ENCODE peak calls at places on chromosomes 12 and 14, in five cellular contexts. N is GM06990, E is hepatocyte, O is psoas muscle, I is A549. Z is an unnamed sample.

GRCh38 chr14:72800296-72800695 is 93.6 kb downstream of the DPF3 start:
- DNase-seq in N (no peak), E (no peak), I (no peak), O (no peak), Z (no peak)

GRCh38 chr12:74903522-74903921 is 306.1 kb downstream of the KCNC2 start:
- DNase-seq in I (peak; percentile 42), E (no peak), O (no peak), N (no peak), Z (no peak)

GRCh38 chr12:1603621-1604020 is 9.2 kb upstream of the FBXL14 start:
- DNase-seq in N (no peak), I (no peak), O (no peak), E (no peak), Z (no peak)

GRCh38 chr14:68608235-68608962 is 184.5 kb downstream of the ZFP36L1 start:
- DNase-seq in E (no peak), N (no peak), I (no peak), O (no peak), Z (no peak)

GRCh38 chr12:32921397-32921796 is 24.8 kb upstream of the PKP2 start:
- DNase-seq in N (no peak), O (no peak), I (peak; percentile 10), E (no peak), Z (no peak)

GRCh38 chr12:108831309-108831991 is 25.9 kb downstream of the SSH1 start:
- DNase-seq in I (no peak), E (no peak), O (no peak), N (peak; percentile 52), Z (no peak)

GRCh38 chr12:116102019-116102418 is 175.5 kb downstream of the MED13L start:
- DNase-seq in I (no peak), N (no peak), O (no peak), E (no peak), Z (no peak)

GRCh38 chr14:55146425-55146824 is 17.4 kb downstream of the LGALS3 start:
- DNase-seq in N (no peak), O (peak; percentile 53), I (no peak), E (no peak), Z (no peak)

GRCh38 chr12:110733089-110733715 is 9.5 kb downstream of the PPP1CC start:
- DNase-seq in O (no peak), I (no peak), E (no peak), N (no peak), Z (no peak)

GRCh38 chr12:14920475-14921126 is 17.7 kb downstream of the ERP27 start:
- DNase-seq in O (no peak), N (no peak), E (no peak), I (no peak), Z (no peak)

GRCh38 chr14:88790501-88791251 is 2.1 kb downstream of the EML5 start:
- DNase-seq in O (no peak), E (no peak), I (no peak), N (no peak), Z (no peak)

GRCh38 chr14:90399541-90400444 is 3.0 kb downstream of the CALM1 start:
- DNase-seq in N (peak; percentile 59), E (peak; percentile 96), I (peak; percentile 93), O (peak; percentile 94), Z (peak; percentile 63)

GRCh38 chr14:69712637-69713088 is 54.3 kb upstream of the SRSF5 start:
- DNase-seq in O (peak; percentile 66), I (no peak), E (no peak), N (no peak), Z (peak; percentile 46)

GRCh38 chr12:51262758-51263177 is 7.4 kb downstream of the SMAGP start:
- DNase-seq in I (peak; percentile 83), N (no peak), E (no peak), O (peak; percentile 56), Z (no peak)

GRCh38 chr12:56900583-56900982 is 33.6 kb downstream of the SDR9C7 start:
- DNase-seq in E (no peak), I (peak; percentile 79), O (no peak), N (no peak), Z (no peak)

GRCh38 chr12:87779016-87779415 is 250.2 kb downstream of the C12orf50 start:
- DNase-seq in I (peak; percentile 87), N (no peak), E (no peak), O (no peak), Z (no peak)
- TF ChIP-seq CTCF in I (no peak), N (no peak), E (no peak), O (no peak), Z (no peak)

GRCh38 chr14:58947816-58948440 is 240.5 kb upstream of the DAAM1 start:
- DNase-seq in O (no peak), E (peak; percentile 12), N (no peak), I (peak; percentile 37), Z (no peak)
- TF ChIP-seq CTCF in O (no peak), E (no peak), N (no peak), I (no peak), Z (no peak)

GRCh38 chr14:102508774-102509743 is 517 bp downstream of the ANKRD9 start:
- DNase-seq in E (peak; percentile 82), O (peak; percentile 85), I (peak; percentile 40), N (no peak), Z (no peak)

GRCh38 chr14:102511538-102511937 is 2.0 kb upstream of the ANKRD9 start:
- DNase-seq in O (no peak), N (no peak), I (no peak), E (no peak), Z (no peak)

GRCh38 chr14:102510616-102511520 is 1.3 kb upstream of the ANKRD9 start:
- DNase-seq in O (no peak), I (peak; percentile 49), N (peak; percentile 52), E (peak; percentile 86), Z (no peak)

GRCh38 chr14:102508410-102508773 is 1.2 kb downstream of the ANKRD9 start:
- DNase-seq in I (peak; percentile 65), O (peak; percentile 61), N (no peak), E (peak; percentile 87), Z (no peak)

GRCh38 chr14:102509744-102510615 is at the start of gene ANKRD9:
- DNase-seq in I (peak; percentile 93), E (peak; percentile 97), O (peak; percentile 98), N (peak; percentile 93), Z (peak; percentile 96)
- TF ChIP-seq CTCF in I (no peak), E (peak; percentile 5), O (no peak), N (no peak), Z (no peak)

DNA sequence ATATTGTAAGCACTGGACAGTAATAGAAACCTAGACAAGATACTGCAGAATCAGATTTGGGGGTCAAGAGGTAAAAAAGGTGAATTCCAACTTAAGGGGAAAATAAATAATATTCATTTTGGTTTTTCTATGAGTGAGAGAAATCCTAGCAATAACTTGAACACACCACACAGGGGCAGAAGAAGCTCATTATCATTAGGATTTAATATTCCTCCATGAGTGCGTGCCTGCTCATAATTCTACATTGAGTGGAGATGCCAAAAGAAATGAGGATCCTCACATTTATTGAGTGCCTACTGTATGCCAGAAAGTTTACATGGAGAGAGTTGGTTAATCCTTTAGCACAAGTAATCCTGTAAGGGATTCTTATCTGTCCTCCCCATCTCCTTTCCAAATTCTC is 40.5 kb upstream of the C14orf132 start:
- DNase-seq in N (no peak), E (no peak), O (no peak), I (peak; percentile 27), Z (no peak)
- TF ChIP-seq CTCF in N (peak; percentile 24), E (peak; percentile 53), O (no peak), I (peak; percentile 55), Z (no peak)

GRCh38 chr12:119322324-119322723 is 12.2 kb upstream of the CCDC60 start:
- DNase-seq in I (no peak), E (peak; percentile 21), N (no peak), O (no peak), Z (no peak)

GRCh38 chr12:119326341-119326740 is 8.2 kb upstream of the CCDC60 start:
- DNase-seq in E (no peak), N (no peak), I (no peak), O (no peak), Z (no peak)

DNA sequence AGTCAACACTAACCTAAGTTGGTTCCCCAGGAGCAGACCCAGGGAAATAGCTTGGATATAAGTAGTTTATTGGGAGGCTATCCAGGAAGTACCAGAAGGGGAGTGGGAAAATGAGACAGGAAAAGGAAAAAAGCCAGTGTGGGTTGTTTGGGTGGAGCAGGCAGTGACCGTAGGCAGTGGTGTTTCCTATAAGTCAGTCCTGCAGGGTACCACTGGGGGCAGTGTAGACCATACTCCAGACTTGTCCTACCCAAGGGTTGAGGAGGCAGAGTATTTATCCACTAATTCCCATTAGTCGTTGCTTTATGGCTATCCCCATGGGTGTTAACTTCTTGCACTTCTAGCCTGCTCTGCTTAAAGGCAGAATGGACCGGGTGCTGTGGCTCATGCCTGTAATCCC is 6.4 kb upstream of the CCDC60 start:
- DNase-seq in E (peak; percentile 37), I (peak; percentile 43), O (no peak), N (no peak), Z (no peak)
- TF ChIP-seq CTCF in E (no peak), I (no peak), O (peak; percentile 25), N (peak; percentile 56), Z (peak; percentile 23)

DNA sequence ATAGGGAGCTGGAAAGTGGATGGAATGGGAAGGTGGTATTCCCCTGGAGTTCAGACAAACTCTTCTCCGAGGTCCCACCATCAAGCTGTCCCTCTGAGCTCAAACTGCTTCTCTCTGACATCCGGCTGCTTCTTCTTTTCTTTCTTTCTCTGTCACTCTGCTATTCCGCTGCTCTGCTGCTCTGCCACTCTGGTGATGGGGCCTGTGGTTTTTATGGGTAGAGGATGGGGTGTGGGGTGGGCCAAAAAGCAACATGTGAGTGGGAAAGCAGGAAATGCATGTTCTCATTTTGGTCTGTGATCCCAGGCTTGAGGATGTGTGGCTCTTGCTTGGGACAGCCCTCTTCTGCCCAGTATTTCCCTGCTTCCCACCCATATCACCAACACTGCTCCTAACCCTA is 30.7 kb downstream of the CLECL1 start:
- DNase-seq in O (no peak), N (no peak), E (no peak), I (no peak), Z (no peak)
- TF ChIP-seq CTCF in O (no peak), N (no peak), E (no peak), I (no peak), Z (no peak)